ENCODE peak calls at places on chromosomes 2 and 18, in seven cellular contexts. B is dermis blood vessel endothelial cell, K is endothelial cell, C is fibroblast of pulmonary artery, E is cardiac muscle cell, Q is coronary artery, J is AG04450. F is an unnamed sample.

GRCh38 chr2:149119358-149119757 is 80.9 kb downstream of the LYPD6B start:
- DNase-seq in J (no peak), E (no peak), B (no peak), C (no peak), Q (no peak), K (no peak), F (no peak)

GRCh38 chr2:234981197-234982095 is 29.6 kb downstream of the SH3BP4 start:
- DNase-seq in Q (peak), B (peak), E (peak), C (peak), J (peak), K (peak), F (peak)

GRCh38 chr2:108988796-108989713 is at the start of gene EDAR:
- DNase-seq in J (no peak), K (peak), E (peak), Q (no peak), C (peak), B (peak), F (no peak)

GRCh38 chr2:163157891-163158511 is 319.4 kb upstream of the KCNH7 start:
- DNase-seq in C (peak), K (no peak), E (no peak), J (peak), B (peak), Q (no peak), F (no peak)

GRCh38 chr18:28581503-28582169 is 404.7 kb upstream of the CDH2 start:
- DNase-seq in Q (no peak), E (no peak), B (peak), C (peak), J (no peak), K (no peak), F (no peak)

GRCh38 chr2:130720528-130720927 is 8.3 kb upstream of the GPR148 start:
- DNase-seq in C (no peak), B (no peak), J (no peak), Q (no peak), K (no peak), E (no peak), F (no peak)

GRCh38 chr2:174085781-174086180 is 120.6 kb upstream of the SP3 start:
- DNase-seq in K (no peak), Q (no peak), B (no peak), E (no peak), C (no peak), J (no peak), F (no peak)

GRCh38 chr2:11865378-11865777 is 118.9 kb downstream of the LPIN1 start:
- DNase-seq in Q (peak), C (no peak), J (no peak), K (no peak), B (no peak), E (no peak), F (no peak)

GRCh38 chr18:41624461-41624860 is 330.6 kb upstream of the PIK3C3 start:
- DNase-seq in J (no peak), K (no peak), E (no peak), C (no peak), B (no peak), Q (no peak), F (no peak)

GRCh38 chr2:33511141-33511540 is 34.7 kb downstream of the RASGRP3 start:
- DNase-seq in C (no peak), Q (no peak), K (no peak), J (peak), B (no peak), E (no peak), F (no peak)

GRCh38 chr18:27363918-27364317 is 178.8 kb upstream of the CHST9 start:
- DNase-seq in Q (no peak), C (peak), K (no peak), J (no peak), B (no peak), E (peak), F (no peak)